ENCODE peak calls at places on chromosomes 16 and 17, in four cellular contexts. E is chondrocyte, O is AG08396, R is NCI-H460. C is an unnamed sample.

GRCh38 chr16:52741386-52741785 is 194.4 kb upstream of the TOX3 start:
- DNase-seq in E (no peak), O (no peak), R (no peak), C (no peak)

GRCh38 chr17:42598905-42599304 is 10.3 kb downstream of the RETREG3 start:
- DNase-seq in E (no peak), O (no peak), R (no peak), C (no peak)

GRCh38 chr17:31318298-31319190 is 2.9 kb downstream of the EVI2A start:
- DNase-seq in E (no peak), O (peak), R (no peak), C (no peak)

GRCh38 chr16:4450921-4451619 is 23.4 kb downstream of the NMRAL1 start:
- DNase-seq in E (no peak), O (no peak), R (peak), C (no peak)

GRCh38 chr17:48637323-48638260 is 11.4 kb upstream of the HOXB9 start:
- DNase-seq in E (no peak), O (peak), R (no peak), C (peak)

GRCh38 chr17:31537558-31537957 is 146.1 kb downstream of the RAB11FIP4 start:
- DNase-seq in E (no peak), O (peak), R (no peak), C (no peak)

GRCh38 chr16:58948244-58948643 is 214.1 kb upstream of the GOT2 start:
- DNase-seq in E (no peak), O (no peak), R (no peak), C (no peak)

GRCh38 chr17:78110363-78111011 is 18.1 kb downstream of the TMC6 start:
- DNase-seq in E (peak), O (no peak), R (no peak), C (no peak)

GRCh38 chr16:86508947-86509758 is 1.2 kb upstream of the FOXF1 start:
- DNase-seq in E (no peak), O (peak), R (peak), C (no peak)

GRCh38 chr17:9899280-9900018 is 5.6 kb downstream of the RCVRN start:
- DNase-seq in E (no peak), O (no peak), R (no peak), C (no peak)

GRCh38 chr16:52498640-52499039 is 48.3 kb downstream of the TOX3 start:
- DNase-seq in E (no peak), O (no peak), R (no peak), C (no peak)

GRCh38 chr17:42394838-42395237 is 6.6 kb upstream of the STAT3 start:
- DNase-seq in E (peak), O (no peak), R (no peak), C (no peak)